ENCODE peak calls at places on chromosome 15, in ten cellular contexts. M is aorta, T is upper lobe of right lung, P is psoas muscle, L is hepatocyte, G is cardiac muscle cell, O is pancreas, I is body of pancreas, Y is HCT116, A is right cardiac atrium. E is an unnamed sample.

GRCh38 chr15:101320501-101321052 is 25.5 kb upstream of the SNRPA1 start:
- DNase-seq in I (peak; percentile 55), P (peak; percentile 39), M (no peak), O (no peak), Y (no peak), L (peak; percentile 61), G (peak; percentile 81), A (peak; percentile 77), T (peak; percentile 86), E (no peak)

GRCh38 chr15:64720188-64720587 is 55.2 kb downstream of the RBPMS2 start:
- DNase-seq in T (no peak), Y (no peak), G (no peak), A (no peak), M (no peak), I (no peak), O (no peak), L (no peak), P (no peak), E (no peak)

GRCh38 chr15:62940755-62941361 is 101.7 kb upstream of the TPM1 start:
- DNase-seq in I (peak; percentile 75), L (peak; percentile 65), O (no peak), T (no peak), A (peak; percentile 92), M (peak; percentile 90), G (peak; percentile 88), P (peak; percentile 83), Y (no peak), E (no peak)

GRCh38 chr15:36177590-36178281 is 401.7 kb upstream of the CDIN1 start:
- DNase-seq in G (no peak), M (no peak), T (no peak), I (peak; percentile 24), Y (no peak), A (no peak), P (no peak), O (no peak), L (peak; percentile 48), E (no peak)

GRCh38 chr15:75024102-75024636 is 779 bp downstream of the PPCDC start:
- DNase-seq in I (peak; percentile 70), M (no peak), T (no peak), P (no peak), L (peak; percentile 32), G (peak; percentile 47), O (no peak), Y (no peak), A (peak; percentile 48), E (no peak)

GRCh38 chr15:74055804-74056203 is 26.5 kb downstream of the GOLGA6A start:
- DNase-seq in L (no peak), I (no peak), T (no peak), A (no peak), O (no peak), Y (no peak), M (no peak), G (no peak), P (no peak), E (no peak)

GRCh38 chr15:90422043-90422442 is 34.0 kb downstream of the IQGAP1 start:
- DNase-seq in T (no peak), I (no peak), G (no peak), Y (no peak), L (no peak), A (no peak), O (no peak), P (no peak), M (no peak), E (no peak)

GRCh38 chr15:68768321-68768720 is 52.4 kb downstream of the ANP32A start:
- DNase-seq in O (no peak), G (no peak), A (no peak), L (no peak), I (no peak), M (no peak), Y (no peak), T (no peak), P (no peak), E (no peak)

GRCh38 chr15:97446138-97446537 is 514.4 kb upstream of the ARRDC4 start:
- DNase-seq in A (no peak), O (no peak), M (no peak), Y (no peak), T (no peak), G (no peak), P (no peak), L (peak; percentile 9), I (no peak), E (no peak)

GRCh38 chr15:96720251-96720650 is 389.8 kb downstream of the NR2F2 start:
- DNase-seq in I (peak; percentile 5), O (no peak), Y (no peak), M (no peak), T (no peak), P (no peak), A (no peak), L (no peak), G (no peak), E (no peak)

GRCh38 chr15:25810631-25811077 is 52.5 kb downstream of the ATP10A start:
- DNase-seq in A (no peak), T (no peak), M (peak; percentile 12), I (no peak), L (no peak), G (no peak), Y (no peak), P (no peak), O (no peak), E (no peak)

GRCh38 chr15:84949043-84949442 is 32.6 kb upstream of the PDE8A start:
- DNase-seq in A (no peak), T (no peak), M (no peak), O (no peak), G (no peak), L (no peak), P (no peak), I (no peak), Y (no peak), E (no peak)

DNA sequence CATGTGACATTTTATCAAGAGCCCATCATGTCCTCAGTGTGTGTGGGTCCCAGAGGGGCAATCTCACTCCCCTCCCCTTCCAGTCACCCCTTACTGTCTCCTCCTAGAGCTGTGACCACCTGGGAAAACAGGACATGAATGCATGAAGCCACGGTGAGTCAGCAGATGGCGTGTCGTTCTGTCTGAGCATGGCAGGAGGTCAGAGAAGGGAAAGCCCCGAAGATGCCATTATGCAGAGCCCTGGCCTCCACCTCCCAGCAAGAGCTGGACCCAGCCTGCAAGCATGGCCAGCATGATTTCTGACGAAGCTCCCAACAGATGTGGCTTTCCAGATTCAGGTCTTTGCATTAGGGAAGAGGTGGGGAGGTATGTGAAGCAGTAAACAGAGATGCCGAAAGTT is 118.4 kb downstream of the TLE3 start:
- DNase-seq in I (no peak), O (no peak), L (no peak), T (no peak), Y (no peak), G (no peak), P (no peak), A (no peak), M (no peak), E (no peak)
- H3K27me3 ChIP-seq in I (no peaks in the 10 kb centered on the region), O (no peaks in the 10 kb centered on the region), L (peaks cover 6% of the 10 kb centered on the region), T (peaks cover 17% of the 10 kb centered on the region), Y (peaks cover 42% of the 10 kb centered on the region), G (peaks cover 28% of the 10 kb centered on the region), P (peaks cover 3% of the 10 kb centered on the region), A (no peaks in the 10 kb centered on the region), M (no peaks in the 10 kb centered on the region), E (no peaks in the 10 kb centered on the region)

DNA sequence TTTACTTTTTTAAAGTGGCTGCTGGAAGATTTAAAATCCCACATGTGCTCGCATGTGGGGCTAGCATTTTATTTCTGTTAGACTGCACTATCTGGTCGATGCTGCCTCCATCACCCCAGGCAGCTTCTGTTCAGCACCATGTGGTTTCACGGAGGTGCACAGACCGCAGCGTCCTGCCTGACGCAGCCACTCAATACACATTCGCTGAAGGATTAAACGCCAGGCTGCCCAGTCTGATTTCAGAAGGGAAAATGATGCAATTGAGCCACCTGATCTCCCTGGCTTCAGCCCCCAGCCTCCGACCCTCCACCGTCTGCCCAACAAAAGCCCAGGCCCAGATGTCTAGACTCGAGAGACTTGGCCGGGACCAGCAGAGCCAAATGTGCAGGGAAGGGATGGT is 84.5 kb downstream of the MEGF11 start:
- DNase-seq in G (no peak), L (no peak), P (no peak), A (no peak), O (no peak), Y (no peak), I (no peak), T (no peak), M (peak; percentile 41), E (no peak)
- H3K27me3 ChIP-seq in G (no peaks in the 10 kb centered on the region), L (peaks cover 5% of the 10 kb centered on the region), P (no peaks in the 10 kb centered on the region), A (no peaks in the 10 kb centered on the region), O (no peaks in the 10 kb centered on the region), Y (peaks cover 2% of the 10 kb centered on the region), I (no peaks in the 10 kb centered on the region), T (no peaks in the 10 kb centered on the region), M (no peaks in the 10 kb centered on the region), E (peaks cover 1% of the 10 kb centered on the region)

DNA sequence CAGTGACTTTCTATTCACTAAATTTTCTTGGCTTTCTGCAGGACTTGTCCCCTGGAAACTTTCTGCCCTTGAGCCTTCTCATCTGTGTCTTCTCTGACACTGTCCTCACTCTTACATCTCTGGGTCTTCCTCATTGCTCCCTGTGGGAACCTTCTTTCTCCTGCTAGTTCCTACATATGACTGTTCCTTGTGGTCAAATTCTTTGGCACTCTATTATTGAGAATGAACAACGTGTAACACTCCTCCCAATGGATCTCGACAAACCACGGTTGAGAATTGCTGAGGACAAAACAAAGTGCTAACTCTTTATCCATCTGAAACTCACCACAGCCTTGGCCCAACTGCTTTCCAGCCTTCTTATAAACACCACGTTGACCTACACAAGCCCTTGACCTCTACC is 3.5 kb upstream of the FAM81A start:
- DNase-seq in O (no peak), L (no peak), I (no peak), A (no peak), M (no peak), P (no peak), Y (no peak), T (no peak), G (no peak), E (no peak)
- H3K27me3 ChIP-seq in O (no peaks in the 10 kb centered on the region), L (peaks cover 44% of the 10 kb centered on the region), I (no peaks in the 10 kb centered on the region), A (no peaks in the 10 kb centered on the region), M (no peaks in the 10 kb centered on the region), P (no peaks in the 10 kb centered on the region), Y (no peaks in the 10 kb centered on the region), T (peaks cover 7% of the 10 kb centered on the region), G (peaks cover 56% of the 10 kb centered on the region), E (no peaks in the 10 kb centered on the region)

GRCh38 chr15:47516576-47517371 is 200.5 kb upstream of the SEMA6D start:
- DNase-seq in A (no peak), L (no peak), G (peak; percentile 32), O (no peak), P (no peak), T (no peak), Y (no peak), I (no peak), M (no peak), E (no peak)

GRCh38 chr15:47517737-47518136 is 199.6 kb upstream of the SEMA6D start:
- DNase-seq in I (peak; percentile 8), M (no peak), O (no peak), Y (no peak), A (no peak), G (peak; percentile 56), P (no peak), T (no peak), L (no peak), E (no peak)

GRCh38 chr15:47513496-47513895 is 203.8 kb upstream of the SEMA6D start:
- DNase-seq in M (no peak), L (no peak), T (no peak), P (no peak), G (no peak), O (no peak), I (no peak), A (no peak), Y (no peak), E (no peak)

GRCh38 chr15:47511241-47511640 is 206.1 kb upstream of the SEMA6D start:
- DNase-seq in I (no peak), A (no peak), T (no peak), L (no peak), G (no peak), P (no peak), Y (no peak), O (no peak), M (no peak), E (no peak)

GRCh38 chr15:47514251-47514652 is 203.1 kb upstream of the SEMA6D start:
- DNase-seq in M (no peak), G (peak; percentile 61), I (no peak), T (no peak), P (no peak), L (no peak), Y (no peak), O (no peak), A (no peak), E (no peak)
- H3K27me3 ChIP-seq in M (no peaks in the 10 kb centered on the region), G (no peaks in the 10 kb centered on the region), I (no peaks in the 10 kb centered on the region), T (no peaks in the 10 kb centered on the region), P (no peaks in the 10 kb centered on the region), L (no peaks in the 10 kb centered on the region), Y (no peaks in the 10 kb centered on the region), O (no peaks in the 10 kb centered on the region), A (no peaks in the 10 kb centered on the region), E (no peaks in the 10 kb centered on the region)